ENCODE peak calls at places on chromosomes 16 and 17, in eight cellular contexts. V is heart left ventricle, X is breast epithelium, R is keratinocyte, T is Peyer's patch, L is fibroblast of lung, A is stomach, C is body of pancreas. U is an unnamed sample.

GRCh38 chr17:77285594-77286390 is 145.0 kb downstream of the SEC14L1 start:
- DNase-seq in V (no peak), X (peak; percentile 68), R (peak; percentile 98), T (no peak), L (peak; percentile 97), A (peak; percentile 85), C (peak; percentile 76), U (peak; percentile 87)

GRCh38 chr16:84156342-84156784 is 11.3 kb downstream of the DNAAF1 start:
- DNase-seq in V (no peak), X (no peak), R (no peak), T (no peak), L (peak; percentile 54), A (no peak), C (no peak), U (no peak)

GRCh38 chr17:38417210-38417951 is 10.9 kb upstream of the ARHGAP23 start:
- DNase-seq in V (no peak), X (no peak), R (no peak), T (no peak), L (no peak), A (no peak), C (no peak), U (no peak)

GRCh38 chr17:72448019-72448418 is 327.2 kb downstream of the SOX9 start:
- DNase-seq in V (no peak), X (no peak), R (no peak), T (no peak), L (no peak), A (no peak), C (no peak), U (no peak)

GRCh38 chr17:35740216-35740615 is 8.8 kb downstream of the RASL10B start:
- DNase-seq in V (no peak), X (no peak), R (no peak), T (no peak), L (no peak), A (no peak), C (no peak), U (no peak)

GRCh38 chr16:70473446-70474319 is 19.3 kb downstream of the FCSK start:
- DNase-seq in V (no peak), X (no peak), R (no peak), T (no peak), L (no peak), A (no peak), C (no peak), U (no peak)

GRCh38 chr17:36501351-36501750 is 14.9 kb downstream of the ZNHIT3 start:
- DNase-seq in V (no peak), X (no peak), R (no peak), T (no peak), L (no peak), A (no peak), C (no peak), U (no peak)

GRCh38 chr16:27237229-27238015 is 31.1 kb downstream of the NSMCE1 start:
- DNase-seq in V (peak; percentile 33), X (peak; percentile 75), R (no peak), T (peak; percentile 75), L (peak; percentile 71), A (peak; percentile 42), C (peak; percentile 46), U (peak; percentile 38)

GRCh38 chr17:82645516-82645915 is 2.7 kb downstream of the WDR45B start:
- DNase-seq in V (no peak), X (no peak), R (no peak), T (no peak), L (peak; percentile 21), A (no peak), C (no peak), U (no peak)

GRCh38 chr16:87822002-87822390 is 47.3 kb downstream of the SLC7A5 start:
- DNase-seq in V (no peak), X (no peak), R (no peak), T (no peak), L (no peak), A (no peak), C (no peak), U (no peak)
- H3K4me1 ChIP-seq in V (no peaks in the 10 kb centered on the region), X (no peaks in the 10 kb centered on the region), R (peaks cover 35% of the 10 kb centered on the region), T (no peaks in the 10 kb centered on the region), L (no peaks in the 10 kb centered on the region), A (no peaks in the 10 kb centered on the region), C (no peaks in the 10 kb centered on the region), U (no peaks in the 10 kb centered on the region)

DNA sequence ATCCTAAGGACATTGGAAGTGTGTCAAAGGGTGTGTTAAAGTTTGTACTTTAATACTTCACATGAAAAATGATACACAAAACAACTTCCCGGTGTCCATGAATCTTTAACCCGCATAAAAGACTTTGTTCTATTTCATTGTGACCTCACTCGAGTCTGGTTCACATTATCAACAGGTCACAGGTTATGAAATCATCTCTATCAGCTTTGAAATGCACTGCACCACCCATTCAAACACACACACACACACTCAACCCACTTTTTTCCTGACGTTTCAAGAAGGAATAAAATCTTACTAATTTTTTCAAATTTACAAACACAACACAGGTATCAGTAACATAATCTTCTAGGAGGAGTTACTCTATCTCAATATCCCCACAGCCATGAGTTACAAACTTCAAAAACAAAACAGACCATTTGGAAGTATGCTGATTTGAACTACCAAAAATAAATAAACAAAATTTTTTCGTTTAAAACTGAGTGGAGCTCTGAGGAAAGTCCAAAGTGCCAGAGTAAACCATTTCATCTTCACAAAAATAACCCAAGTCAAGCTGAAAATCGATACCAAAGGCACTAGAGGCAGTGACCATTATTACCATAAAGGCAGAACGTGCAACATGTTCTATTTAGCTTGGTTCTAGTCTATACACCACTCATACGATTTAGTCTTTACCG is 2.7 kb downstream of the ACOX1 start:
- DNase-seq in V (no peak), X (no peak), R (no peak), T (no peak), L (peak; percentile 40), A (no peak), C (no peak), U (peak; percentile 96)
- H3K4me1 ChIP-seq in V (peaks cover 40% of the 10 kb centered on the region), X (no peaks in the 10 kb centered on the region), R (peaks cover 13% of the 10 kb centered on the region), T (no peaks in the 10 kb centered on the region), L (peaks cover 2% of the 10 kb centered on the region), A (peaks cover 41% of the 10 kb centered on the region), C (peaks cover 76% of the 10 kb centered on the region), U (peaks cover 3% of the 10 kb centered on the region)

GRCh38 chr17:68318103-68318991 is 27.1 kb downstream of the ARSG start:
- DNase-seq in V (no peak), X (no peak), R (no peak), T (no peak), L (peak; percentile 72), A (peak; percentile 31), C (peak; percentile 57), U (no peak)

GRCh38 chr17:68319420-68320162 is 28.3 kb downstream of the ARSG start:
- DNase-seq in V (no peak), X (no peak), R (no peak), T (no peak), L (no peak), A (no peak), C (peak; percentile 17), U (no peak)

GRCh38 chr17:68315930-68316329 is 24.6 kb downstream of the ARSG start:
- DNase-seq in V (no peak), X (no peak), R (no peak), T (no peak), L (no peak), A (no peak), C (no peak), U (no peak)

GRCh38 chr17:68317458-68317857 is 26.2 kb downstream of the ARSG start:
- DNase-seq in V (no peak), X (no peak), R (no peak), T (no peak), L (no peak), A (no peak), C (no peak), U (no peak)

GRCh38 chr17:68314916-68315535 is 23.7 kb downstream of the ARSG start:
- DNase-seq in V (no peak), X (no peak), R (no peak), T (no peak), L (no peak), A (peak; percentile 55), C (peak; percentile 54), U (no peak)
- H3K4me1 ChIP-seq in V (peaks cover 8% of the 10 kb centered on the region), X (no peaks in the 10 kb centered on the region), R (no peaks in the 10 kb centered on the region), T (no peaks in the 10 kb centered on the region), L (no peaks in the 10 kb centered on the region), A (no peaks in the 10 kb centered on the region), C (peaks cover 14% of the 10 kb centered on the region), U (no peaks in the 10 kb centered on the region)

GRCh38 chr16:48123104-48123788 is 32.5 kb downstream of the ABCC12 start:
- DNase-seq in V (no peak), X (no peak), R (peak; percentile 94), T (no peak), L (peak; percentile 99), A (no peak), C (peak; percentile 16), U (no peak)

GRCh38 chr16:48118841-48119240 is 37.0 kb downstream of the ABCC12 start:
- DNase-seq in V (no peak), X (no peak), R (no peak), T (no peak), L (no peak), A (no peak), C (no peak), U (no peak)

GRCh38 chr16:48124266-48124665 is 31.5 kb downstream of the ABCC12 start:
- DNase-seq in V (no peak), X (no peak), R (no peak), T (no peak), L (no peak), A (no peak), C (no peak), U (no peak)

GRCh38 chr16:48117217-48118105 is 38.3 kb downstream of the ABCC12 start:
- DNase-seq in V (no peak), X (no peak), R (no peak), T (peak; percentile 26), L (no peak), A (no peak), C (peak; percentile 16), U (peak; percentile 5)

DNA sequence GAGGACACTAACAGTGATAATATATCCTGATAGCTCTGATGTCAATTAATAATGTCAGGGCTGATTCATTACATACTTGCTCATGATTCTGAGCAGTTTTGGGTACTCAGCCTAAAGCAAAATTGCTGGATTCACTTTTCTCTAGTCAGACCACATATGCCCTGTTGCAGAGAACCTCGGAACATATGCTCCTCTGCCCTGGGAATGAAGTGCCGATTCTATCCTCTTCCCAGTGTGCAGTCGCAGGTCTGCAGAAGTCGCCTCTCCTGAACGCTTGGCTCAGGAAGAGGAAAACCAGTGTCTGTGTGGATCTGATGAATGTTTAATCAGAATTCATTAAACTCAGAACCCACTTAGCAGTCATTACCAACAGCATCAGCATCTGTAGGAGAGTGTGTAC is 34.5 kb downstream of the ABCC12 start:
- DNase-seq in V (no peak), X (no peak), R (no peak), T (no peak), L (no peak), A (no peak), C (no peak), U (no peak)
- H3K4me1 ChIP-seq in V (peaks cover 2% of the 10 kb centered on the region), X (no peaks in the 10 kb centered on the region), R (peaks cover 17% of the 10 kb centered on the region), T (no peaks in the 10 kb centered on the region), L (peaks cover 10% of the 10 kb centered on the region), A (no peaks in the 10 kb centered on the region), C (peaks cover under 1% of the 10 kb centered on the region), U (no peaks in the 10 kb centered on the region)

GRCh38 chr17:21213005-21213404 is 956 bp downstream of the TMEM11 start:
- DNase-seq in V (no peak), X (no peak), R (no peak), T (no peak), L (no peak), A (no peak), C (no peak), U (no peak)
- H3K4me1 ChIP-seq in V (peaks cover 60% of the 10 kb centered on the region), X (peaks cover 5% of the 10 kb centered on the region), R (peaks cover 52% of the 10 kb centered on the region), T (peaks cover 4% of the 10 kb centered on the region), L (peaks cover 11% of the 10 kb centered on the region), A (peaks cover 61% of the 10 kb centered on the region), C (peaks cover 63% of the 10 kb centered on the region), U (peaks cover 20% of the 10 kb centered on the region)

U was measured in small intestine.